ENCODE peak calls at places on chromosomes 6 and 20, in ten cellular contexts. Z is amygdala, X is adipocyte, P is fibroblast of the conjunctiva, J is lung, T is cardiac fibroblast, L is fibroblast of pulmonary artery, O is kidney, W is M059J, S is B cell. H is an unnamed sample.

GRCh38 chr6:80382796-80383195 is 276.3 kb downstream of the BCKDHB start:
- DNase-seq in J (no peak), T (peak), X (peak), Z (no peak), S (no peak), O (no peak), L (peak), P (no peak), W (no peak), H (no peak)

GRCh38 chr6:161417712-161418457 is 144.0 kb upstream of the AGPAT4 start:
- DNase-seq in O (no peak), Z (no peak), T (peak), J (no peak), L (peak), S (no peak), W (peak), P (peak), X (peak), H (no peak)

GRCh38 chr6:32989375-32989774 is 20.0 kb downstream of the HLA-DOA start:
- DNase-seq in W (no peak), P (no peak), L (no peak), O (no peak), T (no peak), S (no peak), Z (no peak), J (no peak), X (no peak), H (no peak)

GRCh38 chr6:165926378-165926777 is 241.3 kb downstream of the TBXT start:
- DNase-seq in S (no peak), J (no peak), P (no peak), Z (no peak), X (no peak), L (no peak), O (no peak), T (no peak), W (no peak), H (no peak)

GRCh38 chr6:131400054-131400781 is 172.8 kb upstream of the ARG1 start:
- DNase-seq in O (no peak), L (peak), W (peak), X (peak), Z (no peak), P (peak), S (no peak), T (peak), J (no peak), H (no peak)

GRCh38 chr6:82178084-82178758 is 69.3 kb downstream of the IBTK start:
- DNase-seq in X (peak), L (peak), J (no peak), W (peak), O (no peak), T (peak), Z (no peak), P (peak), S (no peak), H (no peak)

GRCh38 chr20:38985060-38985459 is 22.9 kb downstream of the DHX35 start:
- DNase-seq in P (no peak), O (no peak), Z (no peak), W (peak), J (no peak), S (no peak), X (no peak), L (no peak), T (no peak), H (no peak)

GRCh38 chr6:149480502-149481280 is 4.1 kb downstream of the ZC3H12D start:
- DNase-seq in L (no peak), T (no peak), O (no peak), J (no peak), P (no peak), S (peak), X (no peak), Z (no peak), W (no peak), H (no peak)

GRCh38 chr6:162736933-162737332 is 9.2 kb downstream of the PACRG start:
- DNase-seq in L (no peak), X (no peak), O (no peak), W (no peak), T (no peak), J (no peak), P (no peak), Z (no peak), S (no peak), H (no peak)

GRCh38 chr6:14638932-14639875 is 521.6 kb downstream of the CD83 start:
- DNase-seq in J (no peak), L (peak), Z (peak), O (no peak), S (peak), W (peak), X (no peak), P (no peak), T (peak), H (no peak)

GRCh38 chr20:5710551-5710950 is 39.6 kb upstream of the SHLD1 start:
- DNase-seq in T (no peak), Z (no peak), J (no peak), W (no peak), L (no peak), X (no peak), P (no peak), S (no peak), O (no peak), H (no peak)

GRCh38 chr6:31041372-31041974 is 31.2 kb downstream of the MUC22 start:
- DNase-seq in L (no peak), Z (no peak), P (no peak), T (no peak), X (no peak), O (no peak), W (no peak), J (no peak), S (no peak), H (peak)

GRCh38 chr20:19701449-19701848 is 56.6 kb upstream of the RIN2 start:
- DNase-seq in W (no peak), L (no peak), O (no peak), T (no peak), J (no peak), P (no peak), S (peak), Z (no peak), X (no peak), H (no peak)

GRCh38 chr6:104182811-104183210 is 676.9 kb downstream of the HACE1 start:
- DNase-seq in S (no peak), J (no peak), O (no peak), P (peak), W (peak), X (peak), T (peak), Z (no peak), L (peak), H (no peak)

GRCh38 chr20:34604980-34605788 is 46.7 kb downstream of the MAP1LC3A start:
- DNase-seq in T (peak), Z (no peak), L (peak), P (peak), X (peak), S (no peak), W (no peak), J (no peak), O (no peak), H (no peak)

GRCh38 chr6:113301651-113302050 is 555.5 kb upstream of the MARCKS start:
- DNase-seq in P (no peak), W (no peak), Z (no peak), O (no peak), S (no peak), X (peak), L (no peak), J (no peak), T (no peak), H (no peak)

H was measured in Caco-2.